ENCODE peak calls at places on chromosomes 4 and X, in five cellular contexts. C, G, F, Q and E are unnamed samples.

GRCh38 chr4:141119071-141119470 is 14.2 kb downstream of the RNF150 start:
- DNase-seq in Q (no peak), C (no peak), F (no peak), G (no peak), E (no peak)

GRCh38 chrX:96685205-96686099 is 810 bp downstream of the DIAPH2 start:
- DNase-seq in C (no peak), F (no peak), G (peak; percentile 39), Q (peak; percentile 7), E (no peak)

GRCh38 chrX:27336466-27337091 is 126.6 kb downstream of the PPP4R3C start:
- DNase-seq in Q (peak; percentile 2), C (peak; percentile 34), F (no peak), G (peak; percentile 37), E (peak; percentile 3)

GRCh38 chr4:23827971-23828680 is 61.7 kb downstream of the PPARGC1A start:
- DNase-seq in G (no peak), F (no peak), Q (no peak), C (no peak), E (no peak)

GRCh38 chr4:47525154-47525819 is 40.2 kb downstream of the ATP10D start:
- DNase-seq in Q (no peak), C (no peak), G (no peak), F (no peak), E (peak; percentile 21)

GRCh38 chr4:138390286-138390685 is 148.1 kb upstream of the SLC7A11 start:
- DNase-seq in C (no peak), Q (no peak), G (no peak), F (no peak), E (no peak)

GRCh38 chrX:148316446-148316845 is 184.0 kb upstream of the AFF2 start:
- DNase-seq in C (no peak), Q (no peak), F (no peak), G (no peak), E (no peak)

GRCh38 chr4:145044341-145044740 is 53.7 kb downstream of the ANAPC10 start:
- DNase-seq in F (no peak), C (no peak), G (no peak), Q (no peak), E (no peak)

GRCh38 chrX:1440506-1440905 is 12.2 kb downstream of the ASMTL start:
- DNase-seq in F (no peak), C (no peak), G (no peak), Q (no peak), E (no peak)

GRCh38 chrX:109782994-109783711 is 50.1 kb upstream of the ACSL4 start:
- DNase-seq in C (no peak), Q (no peak), G (no peak), F (no peak), E (no peak)

GRCh38 chrX:12789976-12790375 is 1.2 kb upstream of the PRPS2 start:
- DNase-seq in F (no peak), G (no peak), C (no peak), Q (no peak), E (no peak)

GRCh38 chr4:14301993-14302392 is 674.5 kb upstream of the BOD1L1 start:
- DNase-seq in Q (no peak), G (no peak), C (no peak), F (no peak), E (no peak)

GRCh38 chr4:29861307-29861706 is 858.9 kb upstream of the PCDH7 start:
- DNase-seq in F (no peak), Q (no peak), C (no peak), G (no peak), E (peak; percentile 8)

GRCh38 chr4:180994722-180995121 is 1248.5 kb upstream of the TENM3 start:
- DNase-seq in F (no peak), Q (no peak), G (no peak), C (no peak), E (no peak)

GRCh38 chr4:1490906-1491629 is 84.8 kb upstream of the NKX1-1 start:
- DNase-seq in Q (no peak), F (no peak), G (peak; percentile 65), C (no peak), E (no peak)

GRCh38 chrX:18725316-18725943 is 18.0 kb downstream of the PPEF1 start:
- DNase-seq in C (no peak), Q (no peak), G (no peak), F (no peak), E (no peak)

GRCh38 chrX:41192880-41193279 is 107.6 kb downstream of the USP9X start:
- DNase-seq in C (no peak), Q (no peak), F (no peak), G (no peak), E (no peak)

GRCh38 chr4:6472387-6473263 is at the start of gene PPP2R2C:
- DNase-seq in G (peak; percentile 81), C (peak; percentile 72), Q (no peak), F (no peak), E (no peak)

GRCh38 chrX:35076061-35076460 is 133.5 kb downstream of the FAM47B start:
- DNase-seq in G (no peak), F (no peak), Q (no peak), C (no peak), E (no peak)

GRCh38 chr4:11487139-11487538 is 58.4 kb upstream of the HS3ST1 start:
- DNase-seq in C (no peak), G (no peak), F (no peak), Q (no peak), E (no peak)

GRCh38 chrX:12352922-12353321 is 214.6 kb downstream of the FRMPD4 start:
- DNase-seq in F (no peak), Q (no peak), C (no peak), G (no peak), E (no peak)

GRCh38 chrX:40008841-40009461 is 88.8 kb downstream of the BCOR start:
- DNase-seq in C (no peak), F (no peak), G (peak; percentile 82), Q (no peak), E (no peak)

GRCh38 chr4:171993247-171993646 is 180.0 kb downstream of the GALNTL6 start:
- DNase-seq in F (no peak), Q (no peak), C (no peak), G (no peak), E (no peak)

GRCh38 chr4:155249036-155249566 is 40.7 kb downstream of the NPY2R start:
- DNase-seq in G (no peak), Q (no peak), F (no peak), C (no peak), E (no peak)

GRCh38 chr4:13530823-13531608 is 13.3 kb downstream of the NKX3-2 start:
- DNase-seq in G (peak; percentile 22), Q (no peak), F (no peak), C (peak; percentile 56), E (no peak)

GRCh38 chr4:15013585-15013984 is 11.3 kb downstream of the CPEB2 start:
- DNase-seq in Q (no peak), F (no peak), G (no peak), C (no peak), E (no peak)

GRCh38 chrX:32448320-32448719 is 763.0 kb downstream of the DMD start:
- DNase-seq in G (no peak), C (no peak), Q (peak; percentile 0), F (peak; percentile 74), E (no peak)

GRCh38 chr4:10622728-10623127 is 61.8 kb downstream of the CLNK start:
- DNase-seq in Q (no peak), G (no peak), C (no peak), F (peak; percentile 26), E (peak; percentile 7)

GRCh38 chr4:138911903-138912713 is 103.5 kb upstream of the NOCT start:
- DNase-seq in G (peak; percentile 24), Q (no peak), C (no peak), F (no peak), E (no peak)

GRCh38 chrX:100625985-100626491 is 10.6 kb downstream of the TSPAN6 start:
- DNase-seq in C (no peak), F (peak; percentile 66), Q (no peak), G (no peak), E (no peak)

GRCh38 chrX:3713225-3713936 is at the start of gene PRKX:
- DNase-seq in C (peak; percentile 83), F (peak; percentile 13), G (peak; percentile 90), Q (no peak), E (no peak)

DNA sequence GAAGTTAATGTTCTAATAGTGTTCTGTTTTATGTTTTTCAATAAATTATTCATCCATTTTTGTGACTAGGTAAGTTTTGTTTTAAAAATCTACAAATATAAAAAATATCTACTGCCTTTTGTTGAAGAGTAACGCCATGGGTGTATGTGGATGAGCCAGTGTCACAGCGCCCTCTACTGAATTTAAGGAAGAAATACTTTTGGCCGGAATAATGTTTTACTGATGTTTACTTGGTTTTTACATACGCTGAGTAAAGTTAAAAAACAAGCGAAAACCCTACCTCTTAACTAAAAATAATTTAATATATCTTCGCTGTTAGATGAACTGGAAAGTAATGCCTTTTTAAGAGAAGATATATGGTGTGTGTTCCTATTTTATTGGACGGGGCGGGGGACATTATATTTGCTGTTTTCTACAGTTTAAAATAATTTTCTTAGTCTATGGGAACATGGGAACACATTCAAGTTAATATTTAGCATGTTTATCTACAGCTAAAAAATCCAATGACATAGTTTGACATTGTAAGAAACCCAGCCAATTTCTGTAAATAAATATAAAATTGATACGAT is 86.1 kb downstream of the CPE start:
- DNase-seq in G (peak; percentile 54), Q (peak; percentile 18), C (peak; percentile 60), F (no peak), E (no peak)
- TF ChIP-seq POLR2AphosphoS5 in G (no peak), Q (no peak), C (no peak), F (no peak), E (no peak)

DNA sequence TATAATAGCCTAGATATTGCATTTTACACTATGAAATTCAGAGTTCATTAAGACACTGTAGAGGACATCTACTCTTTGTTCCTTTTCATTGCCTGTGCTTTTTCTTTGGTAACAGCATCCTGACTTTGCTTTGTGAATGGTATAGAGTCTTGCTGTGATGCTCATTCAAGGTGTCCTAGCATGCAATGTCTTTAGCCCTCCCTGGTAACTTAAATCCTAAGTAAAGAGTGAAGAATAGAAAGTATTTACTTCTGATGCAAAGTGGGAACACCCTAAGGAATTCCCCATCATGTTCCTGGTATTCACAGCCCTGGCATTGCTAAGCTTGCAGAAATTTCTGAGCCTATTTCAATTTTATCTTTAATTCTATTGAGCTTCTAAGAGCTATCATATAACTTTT is 400.1 kb downstream of the FAT4 start:
- DNase-seq in F (no peak), C (no peak), Q (no peak), G (no peak), E (no peak)
- TF ChIP-seq ZBTB33 in F (no peak), C (no peak), Q (no peak), G (no peak), E (no peak)

DNA sequence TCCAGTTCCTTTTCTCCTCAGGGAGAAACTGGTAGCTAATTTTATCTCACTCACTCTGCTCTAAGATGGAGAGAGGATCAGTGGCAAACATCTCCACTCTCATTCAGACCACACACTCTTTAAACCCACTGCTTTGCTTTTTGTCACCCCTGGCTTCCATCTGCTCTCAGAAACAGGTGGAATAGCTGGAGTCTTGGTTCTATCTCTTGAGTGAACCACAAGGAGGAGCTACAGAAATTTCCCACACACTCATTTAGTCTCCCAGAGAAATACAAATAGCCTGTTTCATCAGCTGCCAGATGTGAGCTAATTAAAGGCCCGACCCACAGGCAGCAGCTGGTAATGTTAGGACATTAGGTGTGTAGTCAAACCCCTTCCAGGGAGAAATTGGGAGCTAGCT is 96.6 kb downstream of the STPG2 start:
- DNase-seq in G (no peak), C (no peak), F (no peak), Q (no peak), E (no peak)
- TF ChIP-seq SIN3A in G (no peak), C (no peak), F (no peak), Q (no peak), E (no peak)

DNA sequence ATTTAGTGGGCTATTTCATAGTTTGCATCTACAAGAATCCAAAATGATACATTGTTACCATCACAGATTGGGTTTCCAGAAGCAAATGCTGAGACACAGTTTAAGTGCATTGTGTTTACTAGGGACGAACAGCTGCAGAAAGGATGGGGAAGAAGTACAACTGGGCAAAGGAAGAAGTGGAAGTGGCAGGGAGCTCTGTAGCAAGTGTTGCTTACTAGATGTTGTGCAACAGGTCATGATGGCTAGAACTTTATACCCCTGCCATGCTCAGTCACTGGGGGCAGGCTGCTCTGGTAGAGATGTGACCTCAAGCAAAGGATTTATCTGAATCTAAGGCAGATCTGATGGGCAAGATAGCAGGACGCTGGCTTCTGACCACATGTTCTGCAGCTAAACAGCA is 76.1 kb upstream of the EMCN start:
- DNase-seq in Q (no peak), G (no peak), F (no peak), C (no peak), E (no peak)
- TF ChIP-seq POLR2AphosphoS5 in Q (no peak), G (no peak), F (no peak), C (no peak), E (no peak)